ENCODE peak calls at places on chromosomes 1 and 21, in six cellular contexts. One of them, this sample, is unnamed.

GRCh38 chr1:91499904-91500755 is 521 bp upstream of the CDC7 start:
- DNase-seq in H1: no peak
- DNase-seq in IMR-90: no peak
- DNase-seq in mesendoderm: peak; percentile 10
- DNase-seq in neuronal stem cell: no peak
- DNase-seq in H9: no peak
- DNase-seq in this sample: no peak

GRCh38 chr21:35540950-35541632 is 492.0 kb upstream of the RUNX1 start:
- DNase-seq in neuronal stem cell: no peak
- DNase-seq in H1: no peak
- DNase-seq in IMR-90: no peak
- DNase-seq in H9: no peak
- DNase-seq in mesendoderm: no peak
- DNase-seq in this sample: peak; percentile 64

GRCh38 chr1:82788038-82788437 is 987.3 kb downstream of the ADGRL2 start:
- DNase-seq in neuronal stem cell: no peak
- DNase-seq in IMR-90: no peak
- DNase-seq in H9: no peak
- DNase-seq in mesendoderm: no peak
- DNase-seq in H1: no peak
- DNase-seq in this sample: no peak

GRCh38 chr21:17925900-17926299 is 106.7 kb upstream of the C21orf91 start:
- DNase-seq in neuronal stem cell: no peak
- DNase-seq in H9: no peak
- DNase-seq in H1: no peak
- DNase-seq in IMR-90: peak; percentile 24
- DNase-seq in mesendoderm: peak; percentile 43
- DNase-seq in this sample: no peak

GRCh38 chr21:46188226-46189212 is 4.3 kb upstream of the SPATC1L start:
- DNase-seq in H9: peak; percentile 63
- DNase-seq in H1: no peak
- DNase-seq in IMR-90: peak; percentile 58
- DNase-seq in mesendoderm: peak; percentile 87
- DNase-seq in neuronal stem cell: peak; percentile 56
- DNase-seq in this sample: peak; percentile 68

GRCh38 chr1:241276391-241276790 is 80.6 kb downstream of the RGS7 start:
- DNase-seq in IMR-90: no peak
- DNase-seq in mesendoderm: no peak
- DNase-seq in neuronal stem cell: no peak
- DNase-seq in H9: no peak
- DNase-seq in H1: no peak
- DNase-seq in this sample: no peak

GRCh38 chr1:59505596-59506028 is 208.7 kb downstream of the FGGY start:
- DNase-seq in H9: no peak
- DNase-seq in mesendoderm: no peak
- DNase-seq in IMR-90: no peak
- DNase-seq in neuronal stem cell: no peak
- DNase-seq in H1: no peak
- DNase-seq in this sample: no peak

GRCh38 chr21:45536301-45537081 is 5.7 kb downstream of the SLC19A1 start:
- DNase-seq in IMR-90: no peak
- DNase-seq in neuronal stem cell: no peak
- DNase-seq in H9: no peak
- DNase-seq in H1: no peak
- DNase-seq in mesendoderm: no peak
- DNase-seq in this sample: no peak

GRCh38 chr1:60427194-60427593 is 353.6 kb upstream of the C1orf87 start:
- DNase-seq in mesendoderm: peak; percentile 10
- DNase-seq in H1: no peak
- DNase-seq in IMR-90: no peak
- DNase-seq in H9: no peak
- DNase-seq in neuronal stem cell: no peak
- DNase-seq in this sample: no peak

GRCh38 chr1:238628130-238628529 is 737.4 kb upstream of the ZP4 start:
- DNase-seq in H1: no peak
- DNase-seq in IMR-90: no peak
- DNase-seq in mesendoderm: no peak
- DNase-seq in H9: no peak
- DNase-seq in neuronal stem cell: no peak
- DNase-seq in this sample: no peak

GRCh38 chr1:113745425-113745824 is 13.9 kb downstream of the PHTF1 start:
- DNase-seq in IMR-90: no peak
- DNase-seq in H1: no peak
- DNase-seq in neuronal stem cell: no peak
- DNase-seq in H9: no peak
- DNase-seq in mesendoderm: peak; percentile 32
- DNase-seq in this sample: no peak

GRCh38 chr1:156601892-156602291 is 613 bp upstream of the GPATCH4 start:
- DNase-seq in H9: no peak
- DNase-seq in H1: no peak
- DNase-seq in IMR-90: no peak
- DNase-seq in neuronal stem cell: no peak
- DNase-seq in mesendoderm: no peak
- DNase-seq in this sample: no peak

GRCh38 chr1:247647864-247648263 is 31.7 kb downstream of the OR13G1 start:
- DNase-seq in neuronal stem cell: peak; percentile 35
- DNase-seq in H1: peak; percentile 27
- DNase-seq in IMR-90: no peak
- DNase-seq in mesendoderm: no peak
- DNase-seq in H9: peak; percentile 59
- DNase-seq in this sample: no peak

GRCh38 chr1:111227434-111227833 is at the start of gene CHI3L2:
- DNase-seq in mesendoderm: no peak
- DNase-seq in H1: no peak
- DNase-seq in IMR-90: peak; percentile 41
- DNase-seq in neuronal stem cell: no peak
- DNase-seq in H9: no peak
- DNase-seq in this sample: no peak

GRCh38 chr1:50279622-50280320 is 143.5 kb downstream of the DMRTA2 start:
- DNase-seq in H1: no peak
- DNase-seq in mesendoderm: peak; percentile 93
- DNase-seq in IMR-90: peak; percentile 1
- DNase-seq in H9: peak; percentile 52
- DNase-seq in neuronal stem cell: peak; percentile 61
- DNase-seq in this sample: no peak

GRCh38 chr1:62209931-62210595 is 15.4 kb downstream of the L1TD1 start:
- DNase-seq in mesendoderm: no peak
- DNase-seq in neuronal stem cell: no peak
- DNase-seq in H1: no peak
- DNase-seq in H9: no peak
- DNase-seq in IMR-90: no peak
- DNase-seq in this sample: no peak

GRCh38 chr1:234102591-234102990 is 198.1 kb downstream of the SLC35F3 start:
- DNase-seq in mesendoderm: no peak
- DNase-seq in H1: no peak
- DNase-seq in H9: no peak
- DNase-seq in neuronal stem cell: no peak
- DNase-seq in IMR-90: no peak
- DNase-seq in this sample: no peak

GRCh38 chr1:27849951-27850350 is 19.4 kb downstream of the PPP1R8 start:
- DNase-seq in H9: no peak
- DNase-seq in H1: no peak
- DNase-seq in IMR-90: no peak
- DNase-seq in mesendoderm: no peak
- DNase-seq in neuronal stem cell: no peak
- DNase-seq in this sample: no peak

GRCh38 chr1:85093644-85094043 is 45.3 kb upstream of the MCOLN3 start:
- DNase-seq in mesendoderm: no peak
- DNase-seq in IMR-90: no peak
- DNase-seq in H9: no peak
- DNase-seq in neuronal stem cell: no peak
- DNase-seq in H1: no peak
- DNase-seq in this sample: no peak

GRCh38 chr1:212313616-212314015 is 28.4 kb downstream of the PPP2R5A start:
- DNase-seq in mesendoderm: no peak
- DNase-seq in neuronal stem cell: no peak
- DNase-seq in H9: no peak
- DNase-seq in H1: no peak
- DNase-seq in IMR-90: peak; percentile 56
- DNase-seq in this sample: no peak

GRCh38 chr1:248613742-248614141 is 16.2 kb upstream of the OR2T10 start:
- DNase-seq in IMR-90: no peak
- DNase-seq in H9: no peak
- DNase-seq in H1: no peak
- DNase-seq in mesendoderm: no peak
- DNase-seq in neuronal stem cell: no peak
- DNase-seq in this sample: no peak

GRCh38 chr1:76666499-76666898 is 200.8 kb upstream of the ST6GALNAC5 start:
- DNase-seq in IMR-90: no peak
- DNase-seq in H9: no peak
- DNase-seq in mesendoderm: no peak
- DNase-seq in neuronal stem cell: no peak
- DNase-seq in H1: no peak
- DNase-seq in this sample: no peak

GRCh38 chr1:58824753-58825389 is 41.0 kb upstream of the JUN start:
- DNase-seq in H9: no peak
- DNase-seq in IMR-90: no peak
- DNase-seq in H1: no peak
- DNase-seq in mesendoderm: no peak
- DNase-seq in neuronal stem cell: no peak
- DNase-seq in this sample: no peak

GRCh38 chr1:65949933-65950332 is 157.2 kb downstream of the PDE4B start:
- DNase-seq in H9: no peak
- DNase-seq in H1: no peak
- DNase-seq in mesendoderm: no peak
- DNase-seq in IMR-90: no peak
- DNase-seq in neuronal stem cell: no peak
- DNase-seq in this sample: no peak

GRCh38 chr1:219990782-219991510 is 55.4 kb downstream of the EPRS1 start:
- DNase-seq in IMR-90: peak; percentile 51
- DNase-seq in H1: no peak
- DNase-seq in H9: no peak
- DNase-seq in neuronal stem cell: peak; percentile 2
- DNase-seq in mesendoderm: peak; percentile 28
- DNase-seq in this sample: no peak

DNA sequence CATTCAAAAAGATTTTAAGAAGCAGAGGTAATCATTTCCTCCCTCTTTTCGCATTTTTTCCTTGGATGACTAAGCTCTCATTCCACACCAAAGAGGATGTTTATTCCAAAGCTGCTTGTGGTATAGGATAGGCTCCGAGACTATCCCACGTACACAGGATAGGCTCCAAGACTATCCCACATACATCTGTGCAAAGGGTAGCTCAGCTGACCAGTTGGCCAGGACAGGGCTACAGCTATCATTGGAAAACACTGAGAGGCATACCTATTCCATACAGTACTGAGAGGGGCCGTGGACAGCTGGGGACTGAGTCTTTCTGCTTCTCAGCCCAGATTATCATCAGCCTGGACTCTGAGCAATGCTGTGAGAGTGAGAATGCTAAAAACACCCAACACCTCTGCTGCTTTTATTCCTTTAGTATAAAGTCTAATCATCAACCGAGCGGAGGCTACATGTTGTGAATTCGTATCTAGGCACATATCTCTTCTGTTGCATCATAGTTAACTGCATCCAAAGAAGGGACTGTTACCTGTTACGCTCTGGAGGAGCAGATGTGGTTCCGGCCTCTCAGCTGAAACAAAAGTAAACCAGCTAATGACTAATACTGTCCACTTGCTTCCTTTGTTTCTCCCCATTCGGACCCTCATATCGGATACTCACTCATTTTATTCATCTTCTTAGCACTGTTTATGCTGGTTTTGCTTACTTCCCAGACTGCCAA is 141.0 kb downstream of the TNFSF18 start:
- DNase-seq in mesendoderm: peak; percentile 20
- DNase-seq in H1: no peak
- DNase-seq in neuronal stem cell: no peak
- DNase-seq in IMR-90: peak; percentile 100
- DNase-seq in H9: no peak
- DNase-seq in this sample: peak; percentile 76
- H2BK5ac ChIP-seq in mesendoderm: no peak overlapping the region
- H2BK5ac ChIP-seq in H1: no peak overlapping the region
- H2BK5ac ChIP-seq in neuronal stem cell: no peak overlapping the region
- H2BK5ac ChIP-seq in IMR-90: peak overlapping the region; percentile 100
- H2BK5ac ChIP-seq in H9: no peak overlapping the region
- H2BK5ac ChIP-seq in this sample: no peak overlapping the region

DNA sequence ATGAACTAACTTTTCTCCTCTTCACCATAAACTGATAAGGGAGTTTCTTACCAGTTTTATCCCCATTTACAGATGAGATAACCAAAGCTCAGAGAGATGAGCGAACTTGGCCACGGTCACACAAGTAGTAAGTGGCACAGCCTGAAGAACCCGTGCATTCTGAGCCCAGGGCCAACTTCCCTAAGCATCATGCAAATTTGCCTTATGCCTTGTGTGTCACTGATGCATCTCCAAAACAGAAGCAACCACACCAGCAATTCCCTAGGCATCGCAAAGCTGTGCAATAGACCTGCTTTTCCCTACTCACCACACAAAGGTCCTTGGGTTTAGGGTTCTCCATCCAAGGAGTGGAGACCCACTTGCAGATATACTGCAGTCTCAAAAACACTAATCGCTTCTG is 304.5 kb upstream of the KAZN start:
- DNase-seq in neuronal stem cell: no peak
- DNase-seq in IMR-90: no peak
- DNase-seq in H1: no peak
- DNase-seq in mesendoderm: no peak
- DNase-seq in H9: no peak
- DNase-seq in this sample: no peak
- H2BK120ac ChIP-seq in neuronal stem cell: no peak overlapping the region
- H2BK120ac ChIP-seq in IMR-90: no peak overlapping the region
- H2BK120ac ChIP-seq in H1: no peak overlapping the region
- H2BK120ac ChIP-seq in mesendoderm: no peak overlapping the region
- H2BK120ac ChIP-seq in H9: no peak overlapping the region
- H2BK120ac ChIP-seq in this sample: no peak overlapping the region

GRCh38 chr1:172167801-172168596 is 252.5 kb upstream of the C1orf105 start:
- DNase-seq in H9: no peak
- DNase-seq in neuronal stem cell: no peak
- DNase-seq in mesendoderm: no peak
- DNase-seq in IMR-90: peak; percentile 81
- DNase-seq in H1: no peak
- DNase-seq in this sample: no peak
- H2BK5ac ChIP-seq in H9: no peak overlapping the region
- H2BK5ac ChIP-seq in neuronal stem cell: no peak overlapping the region
- H2BK5ac ChIP-seq in mesendoderm: no peak overlapping the region
- H2BK5ac ChIP-seq in IMR-90: no peak overlapping the region
- H2BK5ac ChIP-seq in H1: no peak overlapping the region
- H2BK5ac ChIP-seq in this sample: no peak overlapping the region

DNA sequence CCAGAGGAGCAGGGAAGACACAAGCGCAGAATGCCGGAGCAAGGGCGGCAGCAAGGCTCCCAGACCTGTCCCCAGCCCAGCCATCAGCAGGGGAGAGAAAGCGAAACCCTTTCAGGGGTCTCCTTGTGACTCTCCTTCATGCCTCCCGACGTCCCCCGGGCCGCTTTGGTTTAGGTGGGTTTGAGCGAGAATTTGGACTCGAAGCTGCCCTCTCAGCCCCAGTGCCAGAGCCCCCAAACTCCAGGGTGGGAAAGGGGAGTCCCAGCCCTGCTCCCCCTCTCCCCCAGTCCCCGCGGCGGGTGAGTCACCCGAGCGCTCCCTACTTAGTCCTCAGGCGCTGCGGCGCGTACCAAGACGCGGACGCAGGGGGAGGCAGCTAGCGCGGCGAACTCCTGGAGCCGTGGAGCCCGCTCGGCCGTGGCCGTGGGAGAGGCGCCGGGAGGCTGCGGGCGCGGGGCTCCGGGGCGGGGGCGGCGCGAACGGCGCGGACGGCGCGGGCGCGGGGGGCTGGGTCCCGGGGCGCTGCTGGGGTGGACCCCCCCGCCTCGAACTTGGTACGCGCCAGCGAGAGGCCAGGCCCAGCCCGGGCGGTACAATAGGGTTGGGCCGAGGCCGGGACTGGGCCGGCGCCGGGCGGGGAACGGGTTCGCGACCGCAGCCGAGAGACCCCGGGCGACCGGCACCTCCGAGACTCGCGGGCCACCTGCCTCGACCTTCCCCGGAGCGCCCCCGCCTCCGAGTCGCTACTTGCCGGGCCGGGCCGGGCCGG is at the start of gene MAP7D1:
- DNase-seq in IMR-90: peak; percentile 80
- DNase-seq in H9: peak; percentile 82
- DNase-seq in neuronal stem cell: peak; percentile 85
- DNase-seq in H1: no peak
- DNase-seq in mesendoderm: peak; percentile 82
- DNase-seq in this sample: peak; percentile 88
- H2BK120ac ChIP-seq in IMR-90: peak within 1 kb of the TSS; percentile 85
- H2BK120ac ChIP-seq in H9: no peak within 1 kb of the TSS
- H2BK120ac ChIP-seq in neuronal stem cell: peak within 1 kb of the TSS; percentile 95
- H2BK120ac ChIP-seq in H1: no peak within 1 kb of the TSS
- H2BK120ac ChIP-seq in mesendoderm: peak within 1 kb of the TSS; percentile 93
- H2BK120ac ChIP-seq in this sample: peak within 1 kb of the TSS; percentile 97